ENCODE peak calls at places on chromosomes 5 and 9, in ten cellular contexts. S is stimulated activated CD4-positive, alpha-beta T cell treated with anti-CD3 and anti-CD28 coated beads, Interleukin-1b, Interleukin-23, amount 100 ng/mL, for 1 hour; H is frontal cortex; F is NCI-H2107; T is activated CD4-positive, alpha-beta T cell treated with anti-CD3 and anti-CD28 coated beads, Interleukin-2, amount 50 U/mL, for 48 hours; R is spleen; C is stimulated activated CD8-positive, alpha-beta memory T cell treated with anti-CD3 and anti-CD28 coated beads, Interleukin-2, amount 100 ng/mL, for 48 hours; Y is activated T-cell treated with anti-CD3 and anti-CD28 coated beads for 1 hour; G is body of pancreas; Q is GF-D8. D is an unnamed sample.

GRCh38 chr5:31937226-31937625 is 236.9 kb downstream of the GOLPH3 start:
- DNase-seq in S (no peak), H (no peak), F (no peak), T (no peak), R (no peak), C (no peak), Y (no peak), G (no peak), Q (no peak), D (no peak)

GRCh38 chr5:111635946-111636315 is 121.1 kb downstream of the NREP start:
- DNase-seq in S (no peak), H (no peak), F (no peak), T (no peak), R (no peak), C (no peak), Y (no peak), G (no peak), Q (no peak), D (no peak)

GRCh38 chr5:18314192-18314778 is 680.0 kb downstream of the TAF11L14 start:
- DNase-seq in S (no peak), H (peak; percentile 14), F (no peak), T (no peak), R (no peak), C (no peak), Y (no peak), G (peak; percentile 10), Q (no peak), D (peak; percentile 3)

GRCh38 chr9:115350548-115350947 is 232.6 kb upstream of the TNC start:
- DNase-seq in S (no peak), H (no peak), F (no peak), T (no peak), R (no peak), C (no peak), Y (no peak), G (no peak), Q (no peak), D (no peak)

GRCh38 chr9:72362118-72362531 is 2.9 kb downstream of the ZFAND5 start:
- DNase-seq in S (no peak), H (no peak), F (no peak), T (no peak), R (no peak), C (no peak), Y (no peak), G (no peak), Q (no peak), D (no peak)

GRCh38 chr5:179907570-179908324 is at the start of gene TBC1D9B:
- DNase-seq in S (peak; percentile 39), H (peak; percentile 87), F (peak; percentile 35), T (peak; percentile 53), R (peak; percentile 94), C (peak; percentile 55), Y (peak; percentile 51), G (peak; percentile 76), Q (peak; percentile 31), D (peak; percentile 71)

GRCh38 chr5:57209316-57210040 is 35.6 kb downstream of the GPBP1 start:
- DNase-seq in S (no peak), H (no peak), F (no peak), T (no peak), R (no peak), C (no peak), Y (no peak), G (no peak), Q (peak; percentile 62), D (no peak)

GRCh38 chr9:129397335-129397734 is 219.3 kb upstream of the IER5L start:
- DNase-seq in S (no peak), H (no peak), F (no peak), T (no peak), R (no peak), C (no peak), Y (no peak), G (no peak), Q (no peak), D (no peak)

GRCh38 chr9:109143881-109144562 is 23.0 kb downstream of the FRRS1L start:
- DNase-seq in S (no peak), H (no peak), F (no peak), T (no peak), R (no peak), C (no peak), Y (no peak), G (no peak), Q (no peak), D (no peak)

GRCh38 chr5:140550147-140551079 is 3.0 kb downstream of the EIF4EBP3 start:
- DNase-seq in S (no peak), H (no peak), F (no peak), T (no peak), R (no peak), C (no peak), Y (no peak), G (no peak), Q (no peak), D (no peak)

GRCh38 chr5:149857499-149857898 is 87.1 kb downstream of the PDE6A start:
- DNase-seq in S (no peak), H (no peak), F (no peak), T (no peak), R (peak; percentile 54), C (no peak), Y (no peak), G (peak; percentile 85), Q (peak; percentile 41), D (no peak)

GRCh38 chr5:96651948-96652753 is 10.0 kb upstream of the CAST start:
- DNase-seq in S (no peak), H (no peak), F (no peak), T (no peak), R (no peak), C (no peak), Y (no peak), G (no peak), Q (no peak), D (no peak)

GRCh38 chr9:69078581-69078980 is 43.0 kb downstream of the FXN start:
- DNase-seq in S (no peak), H (no peak), F (no peak), T (no peak), R (no peak), C (no peak), Y (no peak), G (peak; percentile 30), Q (no peak), D (no peak)

GRCh38 chr5:32103521-32103920 is 70.6 kb downstream of the GOLPH3 start:
- DNase-seq in S (no peak), H (no peak), F (no peak), T (no peak), R (no peak), C (no peak), Y (no peak), G (no peak), Q (no peak), D (no peak)

GRCh38 chr9:34646211-34647083 is at the start of gene GALT:
- DNase-seq in S (peak; percentile 93), H (peak; percentile 85), F (peak; percentile 81), T (peak; percentile 99), R (peak; percentile 99), C (peak; percentile 97), Y (peak; percentile 99), G (peak; percentile 96), Q (peak; percentile 59), D (peak; percentile 99)

GRCh38 chr9:28782630-28783029 is 1209.3 kb upstream of the C9orf72 start:
- DNase-seq in S (no peak), H (no peak), F (no peak), T (no peak), R (no peak), C (no peak), Y (no peak), G (no peak), Q (peak; percentile 41), D (no peak)